ENCODE peak calls at places on chromosomes 3 and 15, in seven cellular contexts. O is fibroblast of lung; R is effector memory CD4-positive, alpha-beta T cell; V is lower lobe of right lung; E is pancreas; Q is aorta; N is uterus. Y is an unnamed sample.

GRCh38 chr3:157201648-157202278 is 41.8 kb upstream of the CCNL1 start:
- DNase-seq in O (peak), R (no peak), V (no peak), E (no peak), Q (no peak), N (no peak), Y (no peak)

GRCh38 chr3:110526732-110527727 is 544.6 kb upstream of the NECTIN3 start:
- DNase-seq in O (peak), R (no peak), V (no peak), E (no peak), Q (no peak), N (no peak), Y (no peak)

GRCh38 chr3:53056442-53056841 is 10.6 kb upstream of the SFMBT1 start:
- DNase-seq in O (peak), R (no peak), V (no peak), E (no peak), Q (no peak), N (no peak), Y (no peak)

GRCh38 chr15:101447168-101447533 is 42.4 kb downstream of the PCSK6 start:
- DNase-seq in O (no peak), R (no peak), V (no peak), E (no peak), Q (no peak), N (no peak), Y (no peak)

GRCh38 chr3:112470791-112471190 is 28.5 kb downstream of the BTLA start:
- DNase-seq in O (peak), R (no peak), V (no peak), E (no peak), Q (no peak), N (no peak), Y (no peak)

GRCh38 chr3:125055165-125055912 is 458 bp downstream of the HEG1 start:
- DNase-seq in O (no peak), R (no peak), V (no peak), E (no peak), Q (peak), N (peak), Y (peak)

GRCh38 chr3:131762981-131763380 is 260.2 kb upstream of the MRPL3 start:
- DNase-seq in O (no peak), R (no peak), V (no peak), E (no peak), Q (no peak), N (no peak), Y (no peak)

GRCh38 chr3:105791919-105792786 is 76.7 kb downstream of the CBLB start:
- DNase-seq in O (peak), R (no peak), V (no peak), E (peak), Q (no peak), N (peak), Y (no peak)

GRCh38 chr3:162111861-162112260 is 615.3 kb downstream of the OTOL1 start:
- DNase-seq in O (no peak), R (no peak), V (no peak), E (no peak), Q (no peak), N (no peak), Y (no peak)

GRCh38 chr3:194184265-194184751 is 48.4 kb downstream of the HES1 start:
- DNase-seq in O (no peak), R (no peak), V (no peak), E (no peak), Q (no peak), N (no peak), Y (no peak)

GRCh38 chr3:53616330-53616729 is 121.9 kb downstream of the CACNA1D start:
- DNase-seq in O (no peak), R (no peak), V (no peak), E (no peak), Q (no peak), N (no peak), Y (no peak)

GRCh38 chr15:91592586-91592985 is 260.9 kb upstream of the SLCO3A1 start:
- DNase-seq in O (no peak), R (no peak), V (no peak), E (no peak), Q (no peak), N (no peak), Y (no peak)

GRCh38 chr3:150268426-150269321 is 139.4 kb upstream of the TSC22D2 start:
- DNase-seq in O (no peak), R (no peak), V (no peak), E (no peak), Q (no peak), N (no peak), Y (no peak)

GRCh38 chr3:43765417-43766030 is 74.8 kb downstream of the ABHD5 start:
- DNase-seq in O (peak), R (no peak), V (no peak), E (no peak), Q (no peak), N (no peak), Y (no peak)

GRCh38 chr15:42324308-42324707 is 35.0 kb upstream of the CAPN3 start:
- DNase-seq in O (peak), R (no peak), V (no peak), E (no peak), Q (no peak), N (no peak), Y (no peak)

GRCh38 chr3:172323894-172324590 is 124.2 kb downstream of the GHSR start:
- DNase-seq in O (peak), R (no peak), V (no peak), E (no peak), Q (no peak), N (peak), Y (no peak)

GRCh38 chr15:68814596-68814995 is 6.1 kb downstream of the ANP32A start:
- DNase-seq in O (no peak), R (no peak), V (no peak), E (no peak), Q (no peak), N (no peak), Y (no peak)

GRCh38 chr15:49060710-49061483 is 14.7 kb upstream of the SECISBP2L start:
- DNase-seq in O (peak), R (no peak), V (no peak), E (no peak), Q (no peak), N (no peak), Y (no peak)

GRCh38 chr3:180223268-180223667 is 186.5 kb upstream of the PEX5L start:
- DNase-seq in O (no peak), R (no peak), V (no peak), E (no peak), Q (no peak), N (no peak), Y (no peak)

GRCh38 chr15:62896380-62896866 is 146.1 kb upstream of the TPM1 start:
- DNase-seq in O (no peak), R (no peak), V (no peak), E (no peak), Q (no peak), N (no peak), Y (no peak)

GRCh38 chr3:196144383-196145105 is 62.7 kb upstream of the TFRC start:
- DNase-seq in O (peak), R (no peak), V (no peak), E (no peak), Q (no peak), N (no peak), Y (peak)

GRCh38 chr15:100598655-100599054 is 3.3 kb downstream of the LINS1 start:
- DNase-seq in O (no peak), R (no peak), V (no peak), E (no peak), Q (no peak), N (no peak), Y (no peak)

GRCh38 chr3:111906667-111907066 is 47.6 kb downstream of the PHLDB2 start:
- DNase-seq in O (peak), R (no peak), V (no peak), E (no peak), Q (no peak), N (no peak), Y (no peak)

GRCh38 chr15:60399931-60400330 is 2.1 kb upstream of the ANXA2 start:
- DNase-seq in O (peak), R (no peak), V (no peak), E (no peak), Q (no peak), N (no peak), Y (no peak)

GRCh38 chr15:69854521-69855171 is 243.1 kb downstream of the TLE3 start:
- DNase-seq in O (peak), R (no peak), V (no peak), E (no peak), Q (no peak), N (no peak), Y (no peak)

GRCh38 chr15:73571346-73571745 is 61.8 kb downstream of the NPTN start:
- DNase-seq in O (no peak), R (no peak), V (no peak), E (peak), Q (no peak), N (no peak), Y (no peak)

GRCh38 chr3:12752111-12752510 is 6.9 kb downstream of the TMEM40 start:
- DNase-seq in O (no peak), R (no peak), V (no peak), E (no peak), Q (no peak), N (no peak), Y (no peak)

GRCh38 chr3:54341811-54342210 is 219.5 kb downstream of the CACNA2D3 start:
- DNase-seq in O (no peak), R (no peak), V (no peak), E (no peak), Q (no peak), N (no peak), Y (no peak)

GRCh38 chr3:146612015-146612414 is 6.9 kb upstream of the PLSCR5 start:
- DNase-seq in O (no peak), R (no peak), V (no peak), E (no peak), Q (no peak), N (no peak), Y (no peak)

GRCh38 chr15:69489101-69489571 is 36.5 kb downstream of the RPLP1 start:
- DNase-seq in O (peak), R (no peak), V (no peak), E (no peak), Q (no peak), N (no peak), Y (no peak)

GRCh38 chr3:16520636-16521579 is 7.4 kb upstream of the RFTN1 start:
- DNase-seq in O (no peak), R (no peak), V (no peak), E (no peak), Q (no peak), N (no peak), Y (no peak)

GRCh38 chr15:57335326-57336118 is 40.8 kb upstream of the CGNL1 start:
- DNase-seq in O (no peak), R (no peak), V (no peak), E (no peak), Q (no peak), N (no peak), Y (no peak)

GRCh38 chr15:52139599-52140462 is 27.3 kb upstream of the BCL2L10 start:
- DNase-seq in O (peak), R (no peak), V (peak), E (peak), Q (peak), N (peak), Y (peak)

GRCh38 chr3:58005662-58006061 is 2.6 kb upstream of the FLNB start:
- DNase-seq in O (peak), R (no peak), V (no peak), E (no peak), Q (no peak), N (no peak), Y (no peak)

GRCh38 chr3:11236588-11237461 is 35.4 kb upstream of the ATG7 start:
- DNase-seq in O (peak), R (peak), V (peak), E (peak), Q (no peak), N (peak), Y (peak)

GRCh38 chr3:24154003-24154695 is 209.1 kb downstream of the NR1D2 start:
- DNase-seq in O (no peak), R (no peak), V (no peak), E (no peak), Q (no peak), N (no peak), Y (no peak)
- H3K4me3 ChIP-seq in O (no peak), R (no peak), V (no peak), E (no peak), Q (no peak), N (no peak), Y (no peak)

GRCh38 chr3:173398111-173398479 is 551 bp downstream of the NLGN1 start:
- DNase-seq in O (peak), R (no peak), V (no peak), E (no peak), Q (no peak), N (peak), Y (no peak)

GRCh38 chr3:173397161-173398110 is at the start of gene NLGN1:
- DNase-seq in O (peak), R (no peak), V (peak), E (peak), Q (peak), N (peak), Y (no peak)

GRCh38 chr3:173395412-173396181 is 1.9 kb upstream of the NLGN1 start:
- DNase-seq in O (peak), R (no peak), V (peak), E (peak), Q (peak), N (peak), Y (peak)

GRCh38 chr3:173395073-173395411 is 2.5 kb upstream of the NLGN1 start:
- DNase-seq in O (peak), R (no peak), V (no peak), E (peak), Q (no peak), N (no peak), Y (peak)

DNA sequence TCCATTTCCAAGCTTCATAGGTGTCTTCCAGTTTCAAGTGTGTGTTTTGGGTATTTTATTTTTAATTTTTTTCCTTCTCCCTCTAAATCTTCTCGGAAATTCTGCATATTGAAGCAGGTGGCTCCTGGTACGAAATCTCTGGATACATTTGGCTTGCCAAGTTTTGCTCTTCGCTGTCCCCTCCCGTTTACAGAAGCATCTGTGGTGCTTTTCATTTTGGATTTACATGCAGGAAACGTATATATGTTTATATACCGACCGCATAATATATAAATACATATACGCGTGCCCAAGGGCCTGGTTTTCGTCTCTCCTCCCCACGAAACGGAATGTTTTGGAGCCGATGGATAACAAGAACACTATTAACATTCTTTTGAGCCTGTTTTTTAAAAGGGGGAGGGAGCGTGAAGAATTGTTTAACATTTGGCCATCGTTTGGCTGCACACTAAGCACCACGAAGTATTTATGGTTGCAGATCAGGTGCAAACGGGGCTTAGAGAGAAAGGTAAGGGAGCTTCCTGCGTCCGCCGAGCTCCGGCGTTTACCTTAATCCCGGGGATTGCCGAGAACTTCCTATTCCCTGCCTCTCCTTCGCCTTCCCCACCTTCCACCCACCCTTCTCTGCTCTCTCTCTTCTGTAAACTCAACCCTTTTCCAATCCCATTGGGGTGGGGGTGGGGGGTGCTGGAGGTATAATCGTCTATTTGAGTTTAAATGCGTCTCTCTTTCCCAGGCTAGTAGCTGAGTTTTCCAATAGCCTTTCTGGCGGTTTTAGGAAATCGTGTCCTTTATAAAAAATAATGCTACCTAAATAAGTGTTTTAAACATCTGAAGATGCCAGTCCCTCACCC is 1.1 kb upstream of the NLGN1 start:
- DNase-seq in O (peak), R (no peak), V (no peak), E (no peak), Q (no peak), N (peak), Y (no peak)
- H3K4me3 ChIP-seq in O (peak), R (no peak), V (peak), E (peak), Q (peak), N (peak), Y (no peak)

GRCh38 chr3:159727506-159727905 is 261.1 kb upstream of the IL12A start:
- DNase-seq in O (no peak), R (no peak), V (no peak), E (no peak), Q (no peak), N (no peak), Y (no peak)

GRCh38 chr3:159731254-159731653 is 257.4 kb upstream of the IL12A start:
- DNase-seq in O (no peak), R (no peak), V (no peak), E (no peak), Q (no peak), N (no peak), Y (no peak)

GRCh38 chr3:159732172-159733111 is 256.2 kb upstream of the IL12A start:
- DNase-seq in O (peak), R (no peak), V (no peak), E (no peak), Q (no peak), N (no peak), Y (no peak)

GRCh38 chr3:159734681-159735080 is 254.0 kb upstream of the IL12A start:
- DNase-seq in O (no peak), R (no peak), V (no peak), E (no peak), Q (no peak), N (no peak), Y (no peak)

DNA sequence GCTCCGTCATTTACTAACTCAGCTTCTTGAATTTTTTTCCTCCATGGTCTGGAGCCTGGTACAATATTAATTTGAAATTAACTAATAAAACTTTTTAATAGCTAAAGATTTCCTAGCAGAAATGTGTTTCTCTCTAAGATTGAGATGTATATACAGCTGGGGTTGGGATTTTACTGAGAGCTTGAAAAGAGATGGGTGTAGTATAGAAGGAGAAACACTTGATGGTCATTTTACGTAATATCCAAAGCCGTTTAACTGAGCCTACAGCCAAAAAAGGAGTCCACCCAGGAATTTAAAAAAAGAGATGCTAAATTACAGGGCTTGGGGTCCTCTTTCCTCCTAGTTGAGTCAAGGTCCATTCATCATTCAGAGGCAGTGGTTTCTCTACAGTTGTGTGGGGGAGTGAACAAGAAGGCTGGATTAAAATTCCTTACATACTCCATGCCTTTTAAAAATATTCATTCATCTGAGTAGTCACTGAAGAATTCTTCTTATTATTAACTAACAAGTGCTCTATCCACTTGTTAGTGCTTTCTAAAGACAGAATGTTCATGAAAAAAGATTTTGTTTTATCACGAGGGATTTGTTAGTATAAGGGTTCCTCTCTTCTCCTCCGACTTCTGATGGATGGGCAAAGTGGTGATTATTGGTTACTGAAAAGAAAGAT is 255.3 kb upstream of the IL12A start:
- DNase-seq in O (peak), R (no peak), V (no peak), E (no peak), Q (no peak), N (no peak), Y (no peak)
- H3K4me3 ChIP-seq in O (no peak), R (no peak), V (peak), E (no peak), Q (peak), N (no peak), Y (no peak)

GRCh38 chr3:170852307-170852706 is 17.7 kb downstream of the RPL22L1 start:
- DNase-seq in O (no peak), R (no peak), V (no peak), E (no peak), Q (no peak), N (no peak), Y (no peak)
- H3K4me3 ChIP-seq in O (no peak), R (no peak), V (no peak), E (no peak), Q (no peak), N (no peak), Y (no peak)

GRCh38 chr3:22373182-22373581 is 622.2 kb upstream of the ZNF385D start:
- DNase-seq in O (no peak), R (no peak), V (no peak), E (no peak), Q (no peak), N (no peak), Y (no peak)
- H3K4me3 ChIP-seq in O (no peak), R (no peak), V (peak), E (no peak), Q (no peak), N (no peak), Y (no peak)

GRCh38 chr3:38009807-38010591 is 19.4 kb downstream of the VILL start:
- DNase-seq in O (no peak), R (no peak), V (peak), E (no peak), Q (peak), N (no peak), Y (no peak)
- H3K4me3 ChIP-seq in O (no peak), R (no peak), V (no peak), E (no peak), Q (no peak), N (no peak), Y (no peak)

GRCh38 chr3:159631226-159631625 is 357.4 kb upstream of the IL12A start:
- DNase-seq in O (no peak), R (no peak), V (no peak), E (no peak), Q (no peak), N (no peak), Y (no peak)

GRCh38 chr3:159635047-159635641 is 353.5 kb upstream of the IL12A start:
- DNase-seq in O (peak), R (no peak), V (no peak), E (no peak), Q (no peak), N (no peak), Y (no peak)

GRCh38 chr3:159632124-159632523 is 356.5 kb upstream of the IL12A start:
- DNase-seq in O (no peak), R (no peak), V (peak), E (no peak), Q (no peak), N (no peak), Y (no peak)

GRCh38 chr3:159634414-159634813 is 354.2 kb upstream of the IL12A start:
- DNase-seq in O (peak), R (no peak), V (no peak), E (no peak), Q (no peak), N (no peak), Y (no peak)

DNA sequence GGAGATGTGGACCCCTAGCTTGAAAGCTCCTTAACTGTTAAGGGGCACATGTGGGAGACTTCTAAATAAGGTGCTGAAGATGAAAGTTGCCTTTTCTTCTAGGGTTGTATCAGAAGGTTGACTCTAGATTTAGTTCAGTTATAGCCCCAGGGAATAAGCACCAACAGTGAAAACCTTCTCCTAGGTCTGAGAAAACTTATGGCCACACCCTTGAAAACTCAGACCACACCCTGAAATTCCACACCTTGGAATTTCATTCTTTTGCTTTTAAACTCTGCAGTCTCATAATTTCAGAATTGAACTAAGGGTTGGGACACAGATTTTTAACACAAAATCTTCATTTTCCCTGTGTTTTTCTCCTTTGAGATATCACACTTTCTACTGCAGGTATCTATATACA is 355.8 kb upstream of the IL12A start:
- DNase-seq in O (no peak), R (no peak), V (no peak), E (no peak), Q (no peak), N (no peak), Y (no peak)
- H3K4me3 ChIP-seq in O (no peak), R (no peak), V (no peak), E (no peak), Q (no peak), N (no peak), Y (no peak)

GRCh38 chr3:87702600-87702999 is 356.2 kb downstream of the CGGBP1 start:
- DNase-seq in O (no peak), R (no peak), V (no peak), E (no peak), Q (no peak), N (no peak), Y (no peak)
- H3K4me3 ChIP-seq in O (no peak), R (no peak), V (no peak), E (no peak), Q (no peak), N (no peak), Y (no peak)

GRCh38 chr15:85708402-85708932 is 86.3 kb downstream of the KLHL25 start:
- DNase-seq in O (peak), R (no peak), V (no peak), E (peak), Q (no peak), N (no peak), Y (no peak)
- H3K4me3 ChIP-seq in O (no peak), R (no peak), V (no peak), E (peak), Q (no peak), N (peak), Y (peak)

GRCh38 chr3:63968612-63969350 is 54.5 kb downstream of the PSMD6 start:
- DNase-seq in O (peak), R (no peak), V (no peak), E (no peak), Q (no peak), N (no peak), Y (no peak)
- H3K4me3 ChIP-seq in O (peak), R (peak), V (peak), E (peak), Q (no peak), N (no peak), Y (peak)